ENCODE peak calls at places on chromosomes 12 and 14, in five cellular contexts. P, U, T, R and V are unnamed samples.

GRCh38 chr12:80938397-80938796 is 663 bp upstream of the LIN7A start:
- DNase-seq in P (peak), U (no peak), T (no peak), R (no peak), V (no peak)

GRCh38 chr12:54229624-54230212 is 40.9 kb upstream of the SMUG1 start:
- DNase-seq in P (peak), U (no peak), T (no peak), R (no peak), V (no peak)

GRCh38 chr12:96872946-96873345 is 34.1 kb upstream of the NEDD1 start:
- DNase-seq in P (no peak), U (no peak), T (no peak), R (no peak), V (no peak)

GRCh38 chr12:116564080-116564479 is 4.9 kb downstream of the MAP1LC3B2 start:
- DNase-seq in P (no peak), U (no peak), T (no peak), R (no peak), V (no peak)

GRCh38 chr14:88245321-88245720 is 77.7 kb downstream of the KCNK10 start:
- DNase-seq in P (peak), U (no peak), T (no peak), R (no peak), V (no peak)

GRCh38 chr12:93299262-93299846 is 78.4 kb upstream of the NUDT4 start:
- DNase-seq in P (no peak), U (no peak), T (no peak), R (no peak), V (no peak)

GRCh38 chr14:74299061-74299545 is 3.6 kb downstream of the ABCD4 start:
- DNase-seq in P (peak), U (no peak), T (no peak), R (no peak), V (no peak)

GRCh38 chr12:100823988-100824387 is 29.4 kb downstream of the ANO4 start:
- DNase-seq in P (peak), U (no peak), T (no peak), R (no peak), V (no peak)

GRCh38 chr12:81588609-81589008 is 170.5 kb downstream of the PPFIA2 start:
- DNase-seq in P (no peak), U (no peak), T (no peak), R (no peak), V (no peak)

GRCh38 chr12:95995238-95996031 is 709 bp downstream of the HAL start:
- DNase-seq in P (no peak), U (no peak), T (no peak), R (no peak), V (no peak)

GRCh38 chr12:129186952-129187351 is 333.7 kb downstream of the GLT1D1 start:
- DNase-seq in P (peak), U (no peak), T (no peak), R (no peak), V (no peak)

GRCh38 chr12:23004473-23005020 is 379.6 kb downstream of the ETNK1 start:
- DNase-seq in P (no peak), U (no peak), T (no peak), R (no peak), V (no peak)

GRCh38 chr12:95218852-95219171 is 1.2 kb downstream of the VEZT start:
- DNase-seq in P (peak), U (peak), T (no peak), R (no peak), V (no peak)

GRCh38 chr14:55603401-55603953 is 23.5 kb downstream of the KTN1 start:
- DNase-seq in P (no peak), U (no peak), T (no peak), R (no peak), V (no peak)